ENCODE peak calls at places on chromosomes 11 and 22, in eight cellular contexts. B, I, J, K, T, L, U and C are unnamed samples.
A peak's percentile ranks its signal among the peaks of the same experiment; 100 is the strongest.

GRCh38 chr11:65571940-65572339 is 398 bp upstream of the FAM89B start:
- DNase-seq in B (no peak), I (peak; percentile 65), J (no peak), K (no peak), T (no peak), L (no peak), U (no peak), C (no peak)

GRCh38 chr22:41966607-41967240 is 2.5 kb upstream of the SEPTIN3 start:
- DNase-seq in B (peak; percentile 78), I (peak; percentile 40), J (peak; percentile 43), K (peak; percentile 25), T (no peak), L (no peak), U (no peak), C (peak; percentile 35)

GRCh38 chr11:120800206-120800605 is 223.7 kb upstream of the TBCEL start:
- DNase-seq in B (no peak), I (no peak), J (peak; percentile 15), K (no peak), T (no peak), L (no peak), U (no peak), C (no peak)

GRCh38 chr11:78072455-78072854 is 7.2 kb downstream of the NDUFC2 start:
- DNase-seq in B (no peak), I (no peak), J (no peak), K (no peak), T (no peak), L (no peak), U (no peak), C (no peak)

GRCh38 chr11:1052133-1053011 is 15.9 kb upstream of the MUC6 start:
- DNase-seq in B (no peak), I (peak; percentile 10), J (no peak), K (no peak), T (peak; percentile 17), L (no peak), U (no peak), C (no peak)

GRCh38 chr22:44520695-44521094 is 22.7 kb upstream of the RTL6 start:
- DNase-seq in B (no peak), I (no peak), J (no peak), K (no peak), T (no peak), L (no peak), U (no peak), C (no peak)

GRCh38 chr11:84714316-84714780 is 912.8 kb downstream of the DLG2 start:
- DNase-seq in B (no peak), I (peak; percentile 87), J (peak; percentile 24), K (peak; percentile 87), T (peak; percentile 34), L (no peak), U (no peak), C (peak; percentile 79)

GRCh38 chr22:43477151-43477725 is 65.4 kb downstream of the MPPED1 start:
- DNase-seq in B (no peak), I (no peak), J (no peak), K (no peak), T (no peak), L (no peak), U (no peak), C (no peak)

GRCh38 chr11:126231725-126232459 is 20.3 kb downstream of the FAM118B start:
- DNase-seq in B (no peak), I (no peak), J (peak; percentile 84), K (no peak), T (no peak), L (no peak), U (no peak), C (no peak)

GRCh38 chr22:44925465-44926123 is 84.2 kb downstream of the PHF21B start:
- DNase-seq in B (no peak), I (no peak), J (no peak), K (no peak), T (no peak), L (no peak), U (no peak), C (no peak)

GRCh38 chr11:47916361-47916841 is 64.0 kb upstream of the PTPRJ start:
- DNase-seq in B (no peak), I (no peak), J (no peak), K (peak; percentile 19), T (no peak), L (no peak), U (no peak), C (no peak)

GRCh38 chr11:134643519-134644042 is 231.5 kb upstream of the B3GAT1 start:
- DNase-seq in B (no peak), I (no peak), J (no peak), K (no peak), T (no peak), L (no peak), U (no peak), C (no peak)

GRCh38 chr11:63670738-63671321 is 346 bp downstream of the ATL3 start:
- DNase-seq in B (no peak), I (peak; percentile 48), J (no peak), K (peak; percentile 51), T (peak; percentile 24), L (no peak), U (peak; percentile 61), C (peak; percentile 45)
- TF ChIP-seq CTCF in B (peak; percentile 46), I (no peak), J (peak; percentile 50), K (peak; percentile 36), T (no peak), L (no peak), U (peak; percentile 28), C (no peak)

GRCh38 chr11:59939482-59939881 is 1.2 kb downstream of the OOSP1 start:
- DNase-seq in B (no peak), I (no peak), J (no peak), K (no peak), T (no peak), L (no peak), U (no peak), C (no peak)
- TF ChIP-seq CTCF in B (no peak), I (no peak), J (no peak), K (no peak), T (no peak), L (no peak), U (no peak), C (no peak)

DNA sequence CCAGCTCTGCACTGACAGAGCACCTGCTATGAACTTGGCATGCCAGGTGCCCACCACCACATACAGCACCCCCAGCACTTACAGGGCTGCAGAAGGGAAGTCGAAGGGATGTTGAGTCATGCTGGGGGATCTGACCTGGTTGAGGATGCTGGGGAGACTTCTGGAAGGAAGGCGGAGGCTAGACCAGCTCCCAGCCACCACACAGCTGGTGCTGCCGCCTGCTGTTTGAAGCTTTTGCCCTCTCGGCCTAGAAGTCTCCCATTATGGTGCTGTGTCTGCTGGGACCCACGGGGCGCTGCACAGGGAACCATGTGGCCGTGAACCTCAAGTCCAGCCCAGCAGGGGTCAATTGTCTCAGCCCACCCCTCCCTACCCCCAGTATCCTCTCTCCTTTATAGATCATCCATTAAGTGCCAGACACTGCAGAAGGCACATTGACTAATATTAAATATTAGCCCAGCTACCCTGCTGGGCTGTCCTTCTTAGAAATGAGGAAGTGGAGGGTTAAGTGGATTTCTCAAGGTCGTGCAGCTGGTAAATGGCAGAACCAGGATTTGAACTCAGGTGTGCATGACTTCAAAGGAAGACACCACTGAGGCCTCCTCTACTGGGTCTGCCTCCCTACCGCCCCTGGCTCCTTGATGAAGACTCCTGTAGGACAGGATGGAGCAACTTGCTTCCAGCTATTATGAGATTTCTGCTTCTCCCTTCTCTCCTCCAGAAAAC is 49.7 kb downstream of the CYTH4 start:
- DNase-seq in B (no peak), I (no peak), J (no peak), K (no peak), T (no peak), L (no peak), U (no peak), C (no peak)
- TF ChIP-seq CTCF in B (no peak), I (no peak), J (no peak), K (no peak), T (no peak), L (no peak), U (no peak), C (no peak)

GRCh38 chr11:130477646-130478203 is 29.3 kb downstream of the ADAMTS15 start:
- DNase-seq in B (no peak), I (no peak), J (no peak), K (no peak), T (no peak), L (no peak), U (peak; percentile 26), C (no peak)
- TF ChIP-seq CTCF in B (no peak), I (no peak), J (no peak), K (no peak), T (no peak), L (no peak), U (no peak), C (no peak)

GRCh38 chr11:61609970-61610347 is 29.1 kb upstream of the SYT7 start:
- DNase-seq in B (no peak), I (peak; percentile 67), J (no peak), K (peak; percentile 47), T (no peak), L (no peak), U (no peak), C (no peak)
- TF ChIP-seq CTCF in B (peak; percentile 8), I (no peak), J (peak; percentile 44), K (peak; percentile 19), T (no peak), L (no peak), U (no peak), C (no peak)